ENCODE peak calls at places on chromosomes 12 and 14, in nine cellular contexts. G is RWPE2, A is thoracic aorta, C is thyroid gland, O is PC-9, Y is uterus, B is PC-3, M is transverse colon, X is AG04450. U is an unnamed sample.

GRCh38 chr14:102491366-102491765 is 18.2 kb downstream of the ANKRD9 start:
- DNase-seq in C (no peak), X (no peak), B (peak), A (no peak), O (no peak), Y (no peak), M (no peak), G (no peak), U (peak)

GRCh38 chr12:2794261-2794735 is 472 bp upstream of the FKBP4 start:
- DNase-seq in Y (no peak), G (no peak), B (no peak), A (no peak), O (no peak), M (peak), X (no peak), C (peak), U (no peak)

GRCh38 chr12:127165567-127166392 is 1101.2 kb upstream of the TMEM132C start:
- DNase-seq in A (no peak), B (peak), X (peak), G (peak), O (peak), C (peak), Y (peak), M (peak), U (peak)

GRCh38 chr12:116508145-116509121 is 50.7 kb upstream of the MAP1LC3B2 start:
- DNase-seq in M (peak), B (peak), A (no peak), C (peak), O (no peak), G (no peak), X (no peak), Y (peak), U (no peak)

GRCh38 chr14:55130194-55130550 is 1.1 kb downstream of the LGALS3 start:
- DNase-seq in M (no peak), Y (no peak), B (peak), O (peak), A (no peak), C (no peak), X (no peak), G (no peak), U (no peak)

GRCh38 chr14:100358396-100358795 is 35.3 kb downstream of the SLC25A47 start:
- DNase-seq in X (no peak), B (no peak), O (no peak), Y (no peak), C (no peak), M (no peak), G (no peak), A (no peak), U (no peak)

GRCh38 chr12:15591811-15592210 is 197.4 kb downstream of the EPS8 start:
- DNase-seq in Y (no peak), G (no peak), X (no peak), O (no peak), B (no peak), C (no peak), A (no peak), M (no peak), U (no peak)

GRCh38 chr12:69266045-69266635 is 26.8 kb downstream of the CPSF6 start:
- DNase-seq in A (no peak), B (peak), O (no peak), M (no peak), Y (no peak), G (no peak), C (no peak), X (peak), U (peak)

GRCh38 chr12:65331456-65331855 is 53.0 kb downstream of the MSRB3 start:
- DNase-seq in C (no peak), X (no peak), G (no peak), B (no peak), Y (no peak), A (no peak), M (no peak), O (no peak), U (no peak)

GRCh38 chr12:65333649-65334048 is 55.2 kb downstream of the MSRB3 start:
- DNase-seq in A (no peak), O (no peak), G (no peak), X (no peak), C (no peak), M (no peak), Y (no peak), B (no peak), U (no peak)

GRCh38 chr12:65339161-65339560 is 60.7 kb downstream of the MSRB3 start:
- DNase-seq in O (no peak), X (no peak), Y (no peak), A (no peak), C (no peak), G (no peak), M (no peak), B (peak), U (no peak)

GRCh38 chr12:65334534-65334933 is 56.1 kb downstream of the MSRB3 start:
- DNase-seq in O (no peak), G (no peak), C (no peak), A (no peak), Y (no peak), X (no peak), B (no peak), M (no peak), U (no peak)

DNA sequence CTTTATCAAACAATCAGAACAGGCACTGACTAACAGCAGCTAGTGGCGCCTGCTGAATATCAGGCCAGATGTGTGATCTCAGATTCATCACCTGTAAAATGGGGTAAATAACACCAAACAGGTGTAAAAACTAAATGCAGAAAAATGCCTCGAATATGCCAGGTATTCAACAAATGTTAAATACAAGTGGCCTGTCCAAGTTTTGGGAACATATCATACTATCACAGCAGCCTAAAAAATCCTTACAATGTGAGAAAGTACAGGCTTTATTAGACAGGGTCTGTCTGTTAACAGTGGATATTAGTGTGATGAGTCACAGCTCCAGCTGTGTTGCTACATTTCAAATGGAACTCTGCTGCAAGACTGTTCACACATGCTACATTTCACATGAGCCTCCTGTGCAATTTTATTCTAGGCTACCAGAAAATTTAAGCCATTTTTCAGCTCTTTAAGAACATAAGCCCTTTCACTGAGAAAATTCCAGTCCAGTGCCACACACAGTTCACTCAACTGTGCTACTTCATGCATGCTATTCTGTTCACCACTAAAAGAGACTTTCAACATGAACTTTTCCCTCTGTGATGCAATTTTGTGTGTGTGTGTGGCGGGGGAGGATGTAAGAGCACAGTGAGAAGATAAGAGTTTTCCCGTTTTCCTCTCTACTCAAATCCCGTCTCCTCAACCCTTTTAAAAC is 56.7 kb downstream of the MSRB3 start:
- DNase-seq in C (peak), X (peak), B (peak), G (no peak), M (no peak), A (no peak), O (no peak), Y (peak), U (no peak)
- H3K27ac ChIP-seq in C (no peak), X (peak), B (no peak), G (peak), M (peak), A (no peak), O (no peak), Y (peak), U (no peak)

DNA sequence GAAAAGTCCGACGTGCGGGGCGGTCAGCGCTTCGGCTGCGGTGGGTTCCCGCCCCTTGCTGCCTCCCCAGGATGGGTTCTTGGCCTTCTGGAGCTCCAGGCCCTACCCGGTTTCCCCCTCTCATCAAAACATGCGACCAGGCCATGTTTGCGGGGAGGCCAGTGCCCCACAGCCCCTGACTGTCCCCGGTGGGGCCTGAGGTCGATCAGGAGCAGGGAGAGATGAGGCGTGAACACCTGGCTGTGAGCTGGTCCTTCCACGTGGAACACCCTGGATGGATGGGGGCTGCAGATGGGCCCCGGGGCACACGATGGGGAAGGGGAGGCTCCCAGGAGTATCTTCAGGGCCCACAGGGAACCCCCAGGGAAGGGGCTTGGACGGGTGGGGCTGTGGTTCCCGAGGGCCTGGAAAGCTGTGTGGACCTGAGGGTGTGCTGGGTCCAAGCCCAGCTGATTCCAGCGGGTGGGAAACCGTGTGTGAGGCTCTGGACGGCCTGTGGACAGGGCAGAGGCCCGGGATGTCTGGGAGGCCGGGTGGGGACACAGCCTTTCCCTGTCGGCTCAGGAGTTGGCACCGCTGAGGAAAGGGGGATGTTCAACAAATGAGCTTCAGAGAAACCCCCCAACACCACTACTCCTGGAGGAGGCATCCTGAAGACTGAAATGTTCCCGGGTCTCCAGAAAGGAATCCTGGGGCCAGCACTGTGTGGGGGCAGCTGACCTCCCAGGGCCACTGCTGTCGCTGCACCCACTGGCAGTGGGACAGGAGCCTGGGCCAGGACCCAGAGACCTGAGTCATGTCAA is 187.0 kb upstream of the C14orf180 start:
- DNase-seq in O (no peak), Y (no peak), M (no peak), B (no peak), A (no peak), G (peak), C (no peak), X (no peak), U (no peak)
- H3K27ac ChIP-seq in O (no peak), Y (no peak), M (no peak), B (no peak), A (no peak), G (no peak), C (no peak), X (no peak), U (no peak)

GRCh38 chr12:92378682-92379479 is 233.2 kb upstream of the BTG1 start:
- DNase-seq in B (no peak), X (no peak), Y (no peak), O (no peak), M (no peak), A (no peak), C (no peak), G (no peak), U (no peak)
- H3K27ac ChIP-seq in B (no peak), X (no peak), Y (no peak), O (no peak), M (no peak), A (no peak), C (no peak), G (no peak), U (no peak)

GRCh38 chr12:105774037-105774436 is 364.7 kb downstream of the NUAK1 start:
- DNase-seq in O (no peak), B (no peak), X (no peak), A (no peak), M (no peak), Y (no peak), C (no peak), G (no peak), U (no peak)
- H3K27ac ChIP-seq in O (no peak), B (no peak), X (no peak), A (no peak), M (no peak), Y (no peak), C (no peak), G (no peak), U (no peak)

DNA sequence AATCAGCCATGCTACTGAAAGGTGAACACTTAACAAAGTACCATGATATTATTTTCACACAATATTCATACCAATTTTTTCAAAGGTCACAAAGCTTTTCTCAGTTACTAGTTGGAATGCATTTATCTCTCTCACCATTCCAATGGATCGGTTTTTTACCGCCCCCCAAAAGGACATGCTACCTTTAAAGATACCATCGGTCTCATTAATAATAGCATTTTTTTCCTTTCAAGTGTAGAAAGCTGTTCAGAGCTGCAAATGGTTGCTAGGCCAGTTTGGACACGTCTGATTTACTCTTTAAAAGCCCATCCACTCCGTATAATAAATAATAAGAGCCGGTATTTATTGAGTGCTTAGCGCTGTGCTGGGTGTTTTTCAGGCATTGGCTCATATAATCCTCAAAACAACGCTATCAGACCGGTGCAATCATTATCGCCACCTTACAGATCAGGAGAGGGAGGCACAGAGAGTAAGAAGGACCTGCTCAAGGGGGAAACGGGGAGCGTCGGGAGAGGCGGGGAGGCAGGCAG is 35.0 kb upstream of the STON2 start:
- DNase-seq in G (no peak), X (no peak), A (no peak), C (no peak), B (no peak), Y (no peak), O (no peak), M (no peak), U (no peak)
- H3K27ac ChIP-seq in G (peak), X (no peak), A (no peak), C (peak), B (no peak), Y (no peak), O (no peak), M (no peak), U (peak)

U was measured in epithelial cell of prostate.